ENCODE peak calls at places on chromosome 12, in eight cellular contexts. S is H9, G is mesenchymal stem cell, W is suprapubic skin, L is PC-9, B is psoas muscle, N is IMR-90, F is heart left ventricle. J is an unnamed sample. For H3K9me3, the result is how much of the 10 kb centered on the place peaks cover.

GRCh38 chr12:11607313-11608081 is 42.0 kb upstream of the ETV6 start:
- DNase-seq in S (no peak), G (peak), W (no peak), L (peak), B (no peak), N (peak), F (no peak), J (no peak)

GRCh38 chr12:2642896-2643425 is 151.8 kb upstream of the FKBP4 start:
- DNase-seq in S (no peak), G (no peak), W (no peak), L (no peak), B (no peak), N (no peak), F (no peak), J (no peak)

GRCh38 chr12:6699259-6699988 is 1.2 kb downstream of the PIANP start:
- DNase-seq in S (no peak), G (no peak), W (peak), L (no peak), B (no peak), N (no peak), F (no peak), J (no peak)

GRCh38 chr12:20142956-20143355 is 225.4 kb upstream of the PDE3A start:
- DNase-seq in S (peak), G (no peak), W (no peak), L (no peak), B (no peak), N (no peak), F (no peak), J (no peak)

GRCh38 chr12:69523433-69524330 is 53.5 kb downstream of the FRS2 start:
- DNase-seq in S (no peak), G (no peak), W (no peak), L (no peak), B (peak), N (no peak), F (no peak), J (no peak)

GRCh38 chr12:46830731-46831334 is 5.0 kb upstream of the SLC38A4 start:
- DNase-seq in S (peak), G (peak), W (no peak), L (no peak), B (peak), N (no peak), F (no peak), J (no peak)

GRCh38 chr12:77845831-77846230 is 15.1 kb downstream of the NAV3 start:
- DNase-seq in S (no peak), G (peak), W (no peak), L (no peak), B (no peak), N (peak), F (no peak), J (peak)

GRCh38 chr12:112380663-112381420 is 1.4 kb downstream of the HECTD4 start:
- DNase-seq in S (peak), G (peak), W (no peak), L (no peak), B (no peak), N (no peak), F (no peak), J (no peak)

GRCh38 chr12:52351196-52352059 is 15.9 kb downstream of the KRT85 start:
- DNase-seq in S (no peak), G (no peak), W (peak), L (no peak), B (no peak), N (no peak), F (peak), J (peak)

GRCh38 chr12:109033239-109034196 is 12.7 kb upstream of the SVOP start:
- DNase-seq in S (no peak), G (no peak), W (no peak), L (no peak), B (no peak), N (no peak), F (no peak), J (no peak)

GRCh38 chr12:105508096-105508495 is 177.6 kb downstream of the C12orf75 start:
- DNase-seq in S (no peak), G (no peak), W (no peak), L (no peak), B (no peak), N (no peak), F (no peak), J (no peak)

GRCh38 chr12:105502426-105502930 is 172.0 kb downstream of the C12orf75 start:
- DNase-seq in S (peak), G (no peak), W (no peak), L (no peak), B (no peak), N (no peak), F (no peak), J (no peak)

GRCh38 chr12:105506678-105507310 is 176.3 kb downstream of the C12orf75 start:
- DNase-seq in S (no peak), G (no peak), W (no peak), L (no peak), B (no peak), N (no peak), F (no peak), J (no peak)

GRCh38 chr12:105507311-105508035 is 177.0 kb downstream of the C12orf75 start:
- DNase-seq in S (no peak), G (no peak), W (no peak), L (no peak), B (no peak), N (no peak), F (no peak), J (no peak)

GRCh38 chr12:105504286-105504685 is 173.8 kb downstream of the C12orf75 start:
- DNase-seq in S (peak), G (no peak), W (no peak), L (no peak), B (no peak), N (no peak), F (no peak), J (no peak)
- H3K9me3 ChIP-seq in S (under half), G (under half), W (under half), L (under half), B (under half), N (under half), F (under half), J (under half)

GRCh38 chr12:28367993-28368392 is 177.7 kb downstream of the CCDC91 start:
- DNase-seq in S (no peak), G (no peak), W (no peak), L (no peak), B (no peak), N (no peak), F (no peak), J (no peak)
- H3K9me3 ChIP-seq in S (under half), G (half or more), W (under half), L (under half), B (under half), N (under half), F (half or more), J (under half)

GRCh38 chr12:34597548-34598351 is 575.5 kb downstream of the ALG10 start:
- DNase-seq in S (no peak), G (no peak), W (no peak), L (no peak), B (peak), N (no peak), F (no peak), J (no peak)

GRCh38 chr12:34595749-34596733 is 573.7 kb downstream of the ALG10 start:
- DNase-seq in S (no peak), G (no peak), W (peak), L (no peak), B (peak), N (no peak), F (no peak), J (no peak)

GRCh38 chr12:34591966-34592365 is 569.7 kb downstream of the ALG10 start:
- DNase-seq in S (no peak), G (no peak), W (no peak), L (no peak), B (no peak), N (no peak), F (no peak), J (no peak)
- H3K9me3 ChIP-seq in S (half or more), G (half or more), W (half or more), L (under half), B (half or more), N (under half), F (half or more), J (under half)

GRCh38 chr12:31950088-31950487 is 9.1 kb upstream of the RESF1 start:
- DNase-seq in S (no peak), G (no peak), W (no peak), L (no peak), B (no peak), N (no peak), F (no peak), J (no peak)
- H3K9me3 ChIP-seq in S (under half), G (under half), W (under half), L (under half), B (under half), N (under half), F (under half), J (under half)

GRCh38 chr12:34212651-34213050 is 190.4 kb downstream of the ALG10 start:
- DNase-seq in S (no peak), G (no peak), W (no peak), L (no peak), B (no peak), N (no peak), F (no peak), J (no peak)
- H3K9me3 ChIP-seq in S (under half), G (under half), W (under half), L (under half), B (under half), N (under half), F (under half), J (under half)

GRCh38 chr12:130164216-130164542 is 1.9 kb downstream of the FZD10 start:
- DNase-seq in S (no peak), G (no peak), W (peak), L (no peak), B (no peak), N (no peak), F (no peak), J (no peak)

GRCh38 chr12:130164931-130165330 is 2.7 kb downstream of the FZD10 start:
- DNase-seq in S (peak), G (no peak), W (peak), L (no peak), B (no peak), N (no peak), F (no peak), J (no peak)

GRCh38 chr12:130163461-130164215 is 1.4 kb downstream of the FZD10 start:
- DNase-seq in S (peak), G (no peak), W (peak), L (no peak), B (no peak), N (no peak), F (no peak), J (no peak)

GRCh38 chr12:130167537-130167936 is 5.3 kb downstream of the FZD10 start:
- DNase-seq in S (no peak), G (no peak), W (no peak), L (no peak), B (no peak), N (no peak), F (no peak), J (no peak)

DNA sequence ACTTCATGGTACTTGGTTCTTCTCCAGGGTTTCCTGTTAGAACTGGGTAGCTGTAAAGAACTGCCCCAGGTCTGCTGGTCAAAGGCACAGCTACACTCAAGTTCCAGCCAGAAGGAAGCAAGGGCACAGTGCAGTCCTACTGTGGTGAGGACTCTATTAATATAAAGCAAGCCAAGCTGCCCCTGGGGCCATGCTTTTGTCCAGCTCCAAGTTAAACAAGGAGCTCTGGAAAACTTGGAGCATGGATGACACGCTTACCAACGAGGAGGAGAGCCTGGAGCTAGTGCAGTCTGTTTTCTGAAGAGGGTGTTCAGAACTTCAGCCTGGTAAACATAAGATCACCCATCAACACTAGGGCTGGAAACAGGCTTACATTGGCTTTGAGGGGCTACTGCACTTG is 4.0 kb downstream of the FZD10 start:
- DNase-seq in S (peak), G (no peak), W (peak), L (no peak), B (no peak), N (no peak), F (no peak), J (no peak)
- H3K9me3 ChIP-seq in S (under half), G (under half), W (under half), L (under half), B (under half), N (under half), F (under half), J (under half)

GRCh38 chr12:34599530-34600513 is 577.5 kb downstream of the ALG10 start:
- DNase-seq in S (no peak), G (no peak), W (peak), L (no peak), B (peak), N (no peak), F (no peak), J (no peak)
- H3K9me3 ChIP-seq in S (half or more), G (under half), W (half or more), L (under half), B (under half), N (half or more), F (half or more), J (under half)

J was measured in MG63.